ENCODE peak calls at places on chromosomes 1 and 21, in eight cellular contexts. G, V, X, Y, E, Q, K and U are unnamed samples.

GRCh38 chr1:187001198-187001904 is 172.6 kb downstream of the PLA2G4A start:
- DNase-seq in X (no peak), V (no peak), K (no peak), G (no peak), E (peak; percentile 87), Y (no peak), Q (peak; percentile 96), U (peak; percentile 58)

GRCh38 chr1:19028110-19028509 is 71.6 kb upstream of the IFFO2 start:
- DNase-seq in E (no peak), X (no peak), G (no peak), Q (no peak), K (no peak), Y (peak; percentile 73), V (no peak), U (no peak)

GRCh38 chr1:6599141-6599975 is 3.3 kb downstream of the KLHL21 start:
- DNase-seq in V (no peak), K (peak; percentile 58), G (peak; percentile 39), E (no peak), Y (peak; percentile 84), Q (no peak), X (peak; percentile 48), U (no peak)

GRCh38 chr1:239448911-239449310 is 62.5 kb downstream of the CHRM3 start:
- DNase-seq in G (no peak), E (no peak), X (no peak), Q (no peak), K (no peak), V (no peak), Y (no peak), U (no peak)

GRCh38 chr1:19074361-19074901 is 118.0 kb upstream of the IFFO2 start:
- DNase-seq in K (peak; percentile 89), Y (no peak), V (peak; percentile 38), Q (peak; percentile 32), X (no peak), G (peak; percentile 48), E (no peak), U (no peak)

GRCh38 chr1:19113362-19114092 is 96.5 kb downstream of the UBR4 start:
- DNase-seq in X (peak; percentile 58), Q (no peak), G (peak; percentile 43), V (no peak), K (peak; percentile 15), Y (no peak), E (peak; percentile 26), U (peak; percentile 41)

GRCh38 chr1:11790880-11791715 is 14.7 kb downstream of the MTHFR start:
- DNase-seq in Y (peak; percentile 96), K (no peak), G (peak; percentile 92), Q (peak; percentile 91), E (peak; percentile 89), V (peak; percentile 95), X (peak; percentile 81), U (peak; percentile 93)

GRCh38 chr1:69269491-69269890 is 298.2 kb upstream of the LRRC7 start:
- DNase-seq in V (no peak), Q (no peak), Y (no peak), E (no peak), K (no peak), X (no peak), G (peak; percentile 10), U (no peak)

GRCh38 chr21:30097791-30098190 is 68.8 kb downstream of the CLDN17 start:
- DNase-seq in E (no peak), V (no peak), X (no peak), G (no peak), K (no peak), Y (no peak), Q (no peak), U (no peak)

GRCh38 chr1:8496473-8496872 is 178.6 kb downstream of the SLC45A1 start:
- DNase-seq in Q (no peak), V (no peak), E (no peak), X (no peak), K (no peak), Y (no peak), G (no peak), U (no peak)

GRCh38 chr1:16717174-16718108 is 22.9 kb upstream of the RNU1-4 start:
- DNase-seq in V (peak; percentile 63), Q (peak; percentile 10), K (no peak), G (no peak), Y (peak; percentile 95), X (peak; percentile 52), E (no peak), U (no peak)

GRCh38 chr1:168706376-168706995 is 22.5 kb downstream of the DPT start:
- DNase-seq in K (no peak), Y (no peak), E (no peak), V (no peak), Q (peak; percentile 44), G (no peak), X (no peak), U (no peak)

GRCh38 chr1:168714012-168714411 is 15.0 kb downstream of the DPT start:
- DNase-seq in K (no peak), G (peak; percentile 28), V (peak; percentile 44), Q (no peak), X (no peak), E (no peak), Y (no peak), U (no peak)

GRCh38 chr1:168709407-168709891 is 19.6 kb downstream of the DPT start:
- DNase-seq in Y (no peak), G (peak; percentile 52), K (no peak), Q (peak; percentile 99), V (no peak), X (no peak), E (peak; percentile 67), U (peak; percentile 79)

GRCh38 chr1:168708698-168709406 is 20.2 kb downstream of the DPT start:
- DNase-seq in V (no peak), G (no peak), E (no peak), Q (no peak), Y (no peak), K (no peak), X (no peak), U (peak; percentile 78)

DNA sequence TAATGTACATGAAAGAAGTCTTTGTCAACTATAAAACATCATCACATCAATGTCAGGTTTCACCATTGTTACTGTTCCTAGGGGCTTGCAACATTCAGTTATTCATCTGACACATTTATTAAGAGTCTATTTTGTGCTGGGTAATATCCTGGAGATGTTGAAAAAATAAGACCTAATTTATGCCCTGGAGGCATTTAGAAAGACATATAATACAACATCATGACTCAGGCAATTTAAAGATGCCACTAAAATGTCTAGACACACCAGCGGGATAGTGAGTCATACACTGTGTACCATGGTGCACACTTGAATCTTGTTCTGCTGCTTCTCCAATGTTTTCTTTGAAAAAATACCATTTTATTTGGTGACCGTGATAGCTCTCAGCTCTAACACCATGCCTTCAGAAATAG is 19.1 kb downstream of the DPT start:
- DNase-seq in Y (no peak), G (peak; percentile 57), Q (peak; percentile 91), X (no peak), E (peak; percentile 72), K (no peak), V (no peak), U (peak; percentile 51)
- H3K4me3 ChIP-seq in Y (no peak overlapping the region), G (no peak overlapping the region), Q (peak overlapping the region; percentile 2), X (no peak overlapping the region), E (peak overlapping the region; percentile 66), K (no peak overlapping the region), V (no peak overlapping the region), U (no peak overlapping the region)

GRCh38 chr1:70778934-70779333 is 268.7 kb downstream of the PTGER3 start:
- DNase-seq in V (no peak), K (no peak), E (peak; percentile 3), Y (no peak), G (no peak), X (no peak), Q (no peak), U (no peak)
- H3K9me3 ChIP-seq in V (no peaks in the 10 kb centered on the region), K (no peaks in the 10 kb centered on the region), E (no peaks in the 10 kb centered on the region), Y (no peaks in the 10 kb centered on the region), G (no peaks in the 10 kb centered on the region), X (no peaks in the 10 kb centered on the region), Q (peaks cover 2% of the 10 kb centered on the region), U (no peaks in the 10 kb centered on the region)

GRCh38 chr1:205570173-205570501 is 61.7 kb downstream of the ELK4 start:
- DNase-seq in K (no peak), G (no peak), X (no peak), Q (no peak), E (no peak), V (no peak), Y (no peak), U (no peak)
- H3K4me3 ChIP-seq in K (no peak overlapping the region), G (no peak overlapping the region), X (no peak overlapping the region), Q (no peak overlapping the region), E (no peak overlapping the region), V (no peak overlapping the region), Y (peak overlapping the region; percentile 48), U (no peak overlapping the region)

DNA sequence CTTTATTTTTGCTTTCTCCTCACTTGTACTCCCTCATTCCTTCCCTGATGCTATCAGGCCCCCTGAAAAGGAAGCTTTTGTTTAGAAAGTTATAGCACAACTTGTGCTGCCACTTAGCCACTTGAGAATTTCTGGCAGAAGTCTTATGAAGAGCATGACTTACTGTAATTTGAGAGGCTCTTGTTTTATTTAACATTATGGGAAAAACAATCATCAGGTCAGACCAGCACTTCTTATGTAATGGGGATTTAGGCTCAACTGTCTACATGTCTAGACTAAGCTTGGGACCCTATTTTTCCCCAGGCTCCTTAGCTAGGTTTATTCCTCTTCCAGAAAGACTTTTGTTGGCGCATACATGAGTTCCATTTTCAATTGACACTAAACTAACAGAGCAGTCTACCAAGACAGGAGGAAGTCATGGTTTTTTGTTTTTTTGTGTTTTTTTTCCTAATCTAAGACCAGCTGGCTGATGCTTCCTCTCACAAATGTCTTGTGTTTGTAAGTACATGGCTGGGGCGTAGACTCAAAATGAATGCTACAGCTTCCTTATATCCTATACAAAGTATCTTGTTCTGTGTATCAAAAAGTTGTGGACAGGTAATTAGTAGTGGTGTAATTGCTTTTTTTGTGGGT is 31.5 kb downstream of the TNFSF4 start:
- DNase-seq in E (peak; percentile 49), Q (peak; percentile 39), G (no peak), V (no peak), X (no peak), Y (no peak), K (no peak), U (no peak)
- H3K9me3 ChIP-seq in E (peaks cover 20% of the 10 kb centered on the region), Q (peaks cover 22% of the 10 kb centered on the region), G (no peaks in the 10 kb centered on the region), V (peaks cover 5% of the 10 kb centered on the region), X (no peaks in the 10 kb centered on the region), Y (no peaks in the 10 kb centered on the region), K (peaks cover 12% of the 10 kb centered on the region), U (peaks cover 3% of the 10 kb centered on the region)

GRCh38 chr1:202888204-202888506 is 794 bp downstream of the RABIF start:
- DNase-seq in Y (no peak), K (no peak), Q (peak; percentile 56), X (no peak), E (no peak), V (no peak), G (no peak), U (no peak)
- H3K4me3 ChIP-seq in Y (peak overlapping the region; percentile 82), K (peak overlapping the region; percentile 92), Q (peak overlapping the region; percentile 75), X (peak overlapping the region; percentile 67), E (peak overlapping the region; percentile 90), V (peak overlapping the region; percentile 89), G (peak overlapping the region; percentile 96), U (peak overlapping the region; percentile 81)

GRCh38 chr1:49106438-49106837 is 329.7 kb upstream of the BEND5 start:
- DNase-seq in X (no peak), K (no peak), Y (no peak), E (peak; percentile 3), V (no peak), G (no peak), Q (peak; percentile 16), U (no peak)

GRCh38 chr1:49111931-49112330 is 335.2 kb upstream of the BEND5 start:
- DNase-seq in Y (no peak), E (no peak), Q (no peak), X (no peak), K (no peak), G (no peak), V (no peak), U (no peak)
- H3K9me3 ChIP-seq in Y (peaks cover 6% of the 10 kb centered on the region), E (peaks cover 9% of the 10 kb centered on the region), Q (no peaks in the 10 kb centered on the region), X (no peaks in the 10 kb centered on the region), K (no peaks in the 10 kb centered on the region), G (no peaks in the 10 kb centered on the region), V (no peaks in the 10 kb centered on the region), U (no peaks in the 10 kb centered on the region)

GRCh38 chr21:41952568-41953248 is 1.1 kb downstream of the C2CD2 start:
- DNase-seq in G (peak; percentile 16), V (peak; percentile 62), Y (peak; percentile 78), Q (no peak), K (no peak), E (no peak), X (peak; percentile 23), U (no peak)
- H3K4me3 ChIP-seq in G (peak overlapping the region; percentile 69), V (peak overlapping the region; percentile 86), Y (peak overlapping the region; percentile 71), Q (peak overlapping the region; percentile 58), K (no peak overlapping the region), E (peak overlapping the region; percentile 95), X (peak overlapping the region; percentile 88), U (peak overlapping the region; percentile 78)